ENCODE peak calls at places on chromosomes 3 and 15, in seven cellular contexts. U is fibroblast of lung; T is HuH-7.5; K is HFF-Myc; C is activated CD4-positive, alpha-beta memory T cell treated with anti-CD3 and anti-CD28 coated beads for 36 hours; R is naive B cell; N is mucosa of descending colon. Y is an unnamed sample.

GRCh38 chr3:88009066-88009465 is 49.7 kb downstream of the CGGBP1 start:
- DNase-seq in R (no peak), C (no peak), U (no peak), T (no peak), N (no peak), K (no peak), Y (no peak)

GRCh38 chr3:44104668-44105321 is 136.9 kb upstream of the TOPAZ1 start:
- DNase-seq in T (no peak), R (no peak), N (no peak), C (peak), K (peak), U (peak), Y (peak)

GRCh38 chr15:50247819-50248650 is 17.5 kb downstream of the HDC start:
- DNase-seq in K (no peak), R (peak), N (peak), T (no peak), U (no peak), C (peak), Y (no peak)

GRCh38 chr3:146593776-146594175 is 11.4 kb downstream of the PLSCR5 start:
- DNase-seq in N (no peak), R (no peak), T (no peak), U (no peak), C (no peak), K (no peak), Y (no peak)

GRCh38 chr3:55333041-55333440 is 154.1 kb downstream of the WNT5A start:
- DNase-seq in T (no peak), C (no peak), U (peak), N (no peak), R (no peak), K (no peak), Y (no peak)

GRCh38 chr15:29674661-29675533 is 147.4 kb downstream of the TJP1 start:
- DNase-seq in U (peak), T (peak), R (no peak), N (peak), K (no peak), C (no peak), Y (peak)

GRCh38 chr15:95948371-95948770 is 382.1 kb upstream of the NR2F2 start:
- DNase-seq in C (no peak), R (no peak), N (no peak), T (no peak), U (no peak), K (peak), Y (no peak)

GRCh38 chr3:39485547-39485946 is 18.1 kb downstream of the MOBP start:
- DNase-seq in K (no peak), R (no peak), N (no peak), T (no peak), C (no peak), U (no peak), Y (no peak)

GRCh38 chr3:35565048-35565447 is 74.3 kb upstream of the ARPP21 start:
- DNase-seq in T (no peak), R (no peak), K (no peak), N (no peak), C (no peak), U (no peak), Y (no peak)

GRCh38 chr3:123320224-123320623 is 118.5 kb downstream of the SEC22A start:
- DNase-seq in K (no peak), U (no peak), N (no peak), C (no peak), R (no peak), T (no peak), Y (no peak)

GRCh38 chr3:186653984-186654383 is 11.8 kb upstream of the HRG start:
- DNase-seq in U (no peak), T (no peak), R (no peak), N (no peak), K (no peak), C (no peak), Y (peak)

GRCh38 chr3:48403533-48404439 is 26.1 kb downstream of the PLXNB1 start:
- DNase-seq in K (no peak), U (no peak), R (no peak), N (no peak), T (peak), C (peak), Y (no peak)

GRCh38 chr15:89108865-89109660 is 20.8 kb downstream of the ABHD2 start:
- DNase-seq in N (no peak), C (no peak), T (no peak), R (no peak), U (no peak), K (no peak), Y (no peak)

GRCh38 chr3:187340572-187340971 is 27.6 kb upstream of the RTP4 start:
- DNase-seq in R (no peak), U (no peak), T (no peak), N (no peak), K (no peak), C (no peak), Y (no peak)

GRCh38 chr3:141561426-141562034 is 74.7 kb downstream of the RASA2 start:
- DNase-seq in T (no peak), K (peak), C (no peak), N (peak), R (peak), U (peak), Y (no peak)

GRCh38 chr3:195752538-195753331 is 32.0 kb downstream of the MUC20 start:
- DNase-seq in N (no peak), K (no peak), C (no peak), U (no peak), T (no peak), R (no peak), Y (no peak)

GRCh38 chr3:136209921-136210320 is 13.8 kb upstream of the MSL2 start:
- DNase-seq in K (no peak), C (no peak), R (no peak), N (no peak), T (no peak), U (peak), Y (no peak)

GRCh38 chr3:100662113-100662823 is 47.0 kb upstream of the TFG start:
- DNase-seq in U (peak), R (no peak), C (no peak), T (no peak), K (no peak), N (no peak), Y (no peak)

GRCh38 chr15:70095387-70096214 is 2.1 kb downstream of the TLE3 start:
- DNase-seq in K (no peak), N (peak), T (no peak), R (peak), C (peak), U (no peak), Y (no peak)

GRCh38 chr15:68699881-68700394 is 120.8 kb downstream of the ANP32A start:
- DNase-seq in K (no peak), T (no peak), R (no peak), N (no peak), U (no peak), C (no peak), Y (no peak)

GRCh38 chr3:25856902-25857518 is 67.1 kb downstream of the OXSM start:
- DNase-seq in T (peak), N (peak), K (peak), R (peak), U (peak), C (no peak), Y (peak)

GRCh38 chr3:164064298-164064697 is 1014.0 kb downstream of the SI start:
- DNase-seq in N (no peak), T (no peak), R (no peak), U (no peak), K (no peak), C (no peak), Y (no peak)

GRCh38 chr3:180277036-180277435 is 240.3 kb upstream of the PEX5L start:
- DNase-seq in R (no peak), C (no peak), N (no peak), K (no peak), U (peak), T (no peak), Y (no peak)

GRCh38 chr15:87672309-87672897 is 584.1 kb downstream of the NTRK3 start:
- DNase-seq in K (peak), R (no peak), C (no peak), U (peak), T (no peak), N (peak), Y (peak)

GRCh38 chr3:46491089-46492070 is 6.4 kb upstream of the RTP3 start:
- DNase-seq in R (no peak), T (no peak), U (no peak), N (no peak), K (no peak), C (no peak), Y (no peak)

GRCh38 chr3:136802481-136802996 is 16.4 kb upstream of the SLC35G2 start:
- DNase-seq in K (no peak), R (no peak), T (no peak), C (no peak), N (peak), U (peak), Y (no peak)

GRCh38 chr15:90087454-90088154 is 14.7 kb downstream of the IDH2 start:
- DNase-seq in C (peak), U (no peak), K (no peak), R (no peak), T (no peak), N (no peak), Y (peak)

GRCh38 chr3:16253601-16254000 is 11.1 kb downstream of the DPH3 start:
- DNase-seq in U (no peak), C (no peak), K (no peak), N (peak), R (no peak), T (no peak), Y (no peak)